ENCODE peak calls at places on chromosomes 13 and 19, in ten cellular contexts. L, Z, W, N, O, V, Y, M, K and T are unnamed samples.

GRCh38 chr13:83618966-83619365 is 263.3 kb downstream of the SLITRK1 start:
- DNase-seq in L (peak; percentile 53), Z (no peak), W (no peak), N (no peak), O (peak; percentile 37), V (no peak), Y (no peak), M (no peak), K (no peak), T (no peak)

GRCh38 chr19:54670576-54671347 is 8.0 kb downstream of the LILRB4 start:
- DNase-seq in L (no peak), Z (no peak), W (no peak), N (no peak), O (no peak), V (no peak), Y (no peak), M (no peak), K (no peak), T (no peak)

GRCh38 chr13:35927554-35927953 is 203.6 kb downstream of the DCLK1 start:
- DNase-seq in L (no peak), Z (no peak), W (no peak), N (no peak), O (peak; percentile 91), V (no peak), Y (no peak), M (no peak), K (peak; percentile 75), T (no peak)

GRCh38 chr19:51181913-51182419 is 39.9 kb downstream of the SIGLEC7 start:
- DNase-seq in L (no peak), Z (peak; percentile 93), W (no peak), N (no peak), O (no peak), V (no peak), Y (no peak), M (no peak), K (no peak), T (no peak)

GRCh38 chr13:30742896-30743295 is 7.6 kb downstream of the ALOX5AP start:
- DNase-seq in L (no peak), Z (no peak), W (no peak), N (no peak), O (no peak), V (no peak), Y (no peak), M (no peak), K (no peak), T (no peak)

GRCh38 chr19:33459220-33459619 is 62.4 kb downstream of the PEPD start:
- DNase-seq in L (no peak), Z (no peak), W (no peak), N (no peak), O (no peak), V (no peak), Y (no peak), M (no peak), K (no peak), T (no peak)

GRCh38 chr13:29474991-29475390 is 120.5 kb downstream of the SLC7A1 start:
- DNase-seq in L (no peak), Z (no peak), W (no peak), N (no peak), O (peak; percentile 65), V (no peak), Y (no peak), M (no peak), K (no peak), T (no peak)

GRCh38 chr19:6723108-6723618 is 2.7 kb upstream of the C3 start:
- DNase-seq in L (no peak), Z (peak; percentile 66), W (no peak), N (no peak), O (peak; percentile 76), V (no peak), Y (no peak), M (no peak), K (peak; percentile 84), T (peak; percentile 58)

GRCh38 chr13:79541426-79542049 is 60.6 kb downstream of the NDFIP2 start:
- DNase-seq in L (no peak), Z (peak; percentile 70), W (no peak), N (peak; percentile 79), O (peak; percentile 87), V (no peak), Y (no peak), M (no peak), K (no peak), T (peak; percentile 83)

GRCh38 chr19:4379383-4380253 is 20.7 kb downstream of the SH3GL1 start:
- DNase-seq in L (peak; percentile 27), Z (no peak), W (no peak), N (peak; percentile 72), O (no peak), V (no peak), Y (peak; percentile 82), M (no peak), K (peak; percentile 28), T (no peak)

GRCh38 chr19:42942187-42942789 is 5.3 kb upstream of the PSG7 start:
- DNase-seq in L (no peak), Z (peak; percentile 74), W (no peak), N (peak; percentile 6), O (peak; percentile 52), V (no peak), Y (no peak), M (no peak), K (no peak), T (no peak)

GRCh38 chr13:91571681-91572080 is 173.3 kb downstream of the GPC5 start:
- DNase-seq in L (no peak), Z (no peak), W (no peak), N (no peak), O (no peak), V (no peak), Y (no peak), M (no peak), K (no peak), T (no peak)

GRCh38 chr13:20927858-20928257 is 25.3 kb upstream of the XPO4 start:
- DNase-seq in L (no peak), Z (no peak), W (no peak), N (no peak), O (no peak), V (no peak), Y (no peak), M (no peak), K (no peak), T (no peak)

GRCh38 chr19:403221-404036 is 5.5 kb downstream of the C2CD4C start:
- DNase-seq in L (peak; percentile 80), Z (no peak), W (no peak), N (no peak), O (no peak), V (no peak), Y (no peak), M (no peak), K (peak; percentile 3), T (no peak)

GRCh38 chr19:15115762-15116615 is 8.8 kb downstream of the SYDE1 start:
- DNase-seq in L (no peak), Z (no peak), W (no peak), N (no peak), O (no peak), V (no peak), Y (no peak), M (no peak), K (no peak), T (no peak)

GRCh38 chr13:97848886-97849285 is 104.6 kb upstream of the IPO5 start:
- DNase-seq in L (no peak), Z (no peak), W (no peak), N (no peak), O (no peak), V (no peak), Y (no peak), M (no peak), K (no peak), T (no peak)

GRCh38 chr13:93740334-93740733 is 513.7 kb downstream of the GPC6 start:
- DNase-seq in L (no peak), Z (no peak), W (no peak), N (no peak), O (no peak), V (no peak), Y (no peak), M (no peak), K (no peak), T (no peak)

GRCh38 chr13:78168981-78169380 is 250.3 kb upstream of the EDNRB start:
- DNase-seq in L (no peak), Z (peak; percentile 3), W (no peak), N (no peak), O (no peak), V (no peak), Y (no peak), M (no peak), K (no peak), T (no peak)

GRCh38 chr13:94947965-94948371 is 235.6 kb upstream of the SOX21 start:
- DNase-seq in L (no peak), Z (peak; percentile 50), W (no peak), N (no peak), O (no peak), V (no peak), Y (no peak), M (no peak), K (no peak), T (peak; percentile 38)

GRCh38 chr19:13181747-13182388 is 31.7 kb downstream of the IER2 start:
- DNase-seq in L (no peak), Z (no peak), W (peak; percentile 12), N (peak; percentile 38), O (peak; percentile 55), V (peak; percentile 19), Y (peak; percentile 76), M (no peak), K (peak; percentile 69), T (no peak)

GRCh38 chr19:535017-535835 is 3.7 kb downstream of the CDC34 start:
- DNase-seq in L (no peak), Z (no peak), W (no peak), N (no peak), O (no peak), V (no peak), Y (no peak), M (no peak), K (no peak), T (no peak)

GRCh38 chr19:7679771-7680605 is 645 bp upstream of the TRAPPC5 start:
- DNase-seq in L (no peak), Z (peak; percentile 44), W (no peak), N (no peak), O (no peak), V (no peak), Y (no peak), M (no peak), K (no peak), T (no peak)

GRCh38 chr19:30557212-30557611 is 185.0 kb downstream of the ZNF536 start:
- DNase-seq in L (no peak), Z (no peak), W (no peak), N (no peak), O (no peak), V (no peak), Y (no peak), M (no peak), K (no peak), T (no peak)

GRCh38 chr19:46241676-46242075 is 12.1 kb downstream of the IGFL1 start:
- DNase-seq in L (no peak), Z (no peak), W (no peak), N (no peak), O (no peak), V (no peak), Y (no peak), M (no peak), K (no peak), T (no peak)

GRCh38 chr19:16447015-16447384 is 24.8 kb downstream of the EPS15L1 start:
- DNase-seq in L (no peak), Z (no peak), W (no peak), N (peak; percentile 89), O (peak; percentile 94), V (peak; percentile 46), Y (peak; percentile 83), M (no peak), K (peak; percentile 76), T (no peak)

GRCh38 chr19:32675720-32676185 is at the start of gene RGS9BP:
- DNase-seq in L (peak; percentile 66), Z (peak; percentile 64), W (peak; percentile 79), N (peak; percentile 72), O (peak; percentile 65), V (peak; percentile 76), Y (peak; percentile 83), M (peak; percentile 34), K (peak; percentile 77), T (peak; percentile 74)